ENCODE peak calls at places on chromosome 22, in four cellular contexts. X is NCI-H2029 treated with DMSO at 0.1 percent for 48 hours; R is activated CD4-positive, alpha-beta T cell treated with anti-CD3 and anti-CD28 coated beads for 36 hours; G is CD4-positive, alpha-beta memory T cell. P is an unnamed sample.

GRCh38 chr22:48670317-48670716 is 1157.4 kb downstream of the BRD1 start:
- DNase-seq in X (no peak), R (no peak), G (no peak), P (no peak)

GRCh38 chr22:44412136-44412731 is 85.8 kb downstream of the RTL6 start:
- DNase-seq in X (no peak), R (no peak), G (no peak), P (no peak)

GRCh38 chr22:46738961-46739870 is 1.2 kb upstream of the CERK start:
- DNase-seq in X (no peak), R (peak), G (peak), P (no peak)

GRCh38 chr22:24059121-24059520 is 48.0 kb downstream of the CABIN1 start:
- DNase-seq in X (no peak), R (no peak), G (no peak), P (no peak)

GRCh38 chr22:48889887-48890692 is 937.6 kb downstream of the BRD1 start:
- DNase-seq in X (no peak), R (no peak), G (no peak), P (no peak)

GRCh38 chr22:46829140-46829891 is 66.9 kb downstream of the TBC1D22A start:
- DNase-seq in X (no peak), R (no peak), G (no peak), P (no peak)

GRCh38 chr22:23675502-23676415 is 15.1 kb upstream of the RGL4 start:
- DNase-seq in X (no peak), R (no peak), G (no peak), P (no peak)

GRCh38 chr22:40001800-40002577 is 7.2 kb downstream of the FAM83F start:
- DNase-seq in X (no peak), R (no peak), G (no peak), P (no peak)

GRCh38 chr22:38843716-38844660 is at the start of gene NPTXR:
- DNase-seq in X (no peak), R (peak), G (peak), P (no peak)

GRCh38 chr22:22714600-22715361 is 70.4 kb downstream of the GGTLC2 start:
- DNase-seq in X (no peak), R (no peak), G (no peak), P (no peak)

GRCh38 chr22:46010177-46010867 is 33.4 kb upstream of the WNT7B start:
- DNase-seq in X (no peak), R (no peak), G (no peak), P (no peak)

GRCh38 chr22:37001826-37002225 is 17.4 kb downstream of the TST start:
- DNase-seq in X (no peak), R (no peak), G (no peak), P (no peak)

GRCh38 chr22:35638408-35638807 is 9.8 kb upstream of the APOL6 start:
- DNase-seq in X (no peak), R (no peak), G (no peak), P (no peak)

GRCh38 chr22:36737776-36738175 is 34.2 kb upstream of the CACNG2 start:
- DNase-seq in X (no peak), R (no peak), G (no peak), P (no peak)

GRCh38 chr22:41758231-41758630 is 42.2 kb upstream of the CCDC134 start:
- DNase-seq in X (no peak), R (no peak), G (no peak), P (no peak)

GRCh38 chr22:39135092-39135896 is 17.2 kb downstream of the CBX7 start:
- DNase-seq in X (no peak), R (peak), G (no peak), P (no peak)

GRCh38 chr22:36008131-36008530 is 20.5 kb downstream of the RBFOX2 start:
- DNase-seq in X (no peak), R (no peak), G (no peak), P (no peak)

GRCh38 chr22:37627091-37627490 is 12.4 kb upstream of the SH3BP1 start:
- DNase-seq in X (no peak), R (no peak), G (no peak), P (no peak)

GRCh38 chr22:18157714-18158028 is 7.7 kb downstream of the USP18 start:
- DNase-seq in X (no peak), R (no peak), G (no peak), P (no peak)

GRCh38 chr22:20062766-20063083 is 17.3 kb upstream of the DGCR8 start:
- DNase-seq in X (no peak), R (no peak), G (no peak), P (no peak)

GRCh38 chr22:32964411-32965057 is 93.6 kb downstream of the SYN3 start:
- DNase-seq in X (no peak), R (no peak), G (no peak), P (no peak)

GRCh38 chr22:30582788-30583575 is 8.5 kb upstream of the GAL3ST1 start:
- DNase-seq in X (no peak), R (no peak), G (no peak), P (no peak)

GRCh38 chr22:37777122-37777687 is 30.5 kb upstream of the GCAT start:
- DNase-seq in X (peak), R (no peak), G (no peak), P (peak)

GRCh38 chr22:37165940-37166674 is 16.4 kb upstream of the IL2RB start:
- DNase-seq in X (no peak), R (no peak), G (no peak), P (no peak)

GRCh38 chr22:39738746-39739145 is 154.8 kb downstream of the ENTHD1 start:
- DNase-seq in X (no peak), R (no peak), G (no peak), P (no peak)

GRCh38 chr22:23767673-23768548 is at the start of gene CHCHD10:
- DNase-seq in X (no peak), R (peak), G (peak), P (peak)

GRCh38 chr22:24066872-24067271 is 55.8 kb downstream of the CABIN1 start:
- DNase-seq in X (peak), R (no peak), G (no peak), P (peak)

GRCh38 chr22:42611076-42611475 is 3.6 kb downstream of the POLDIP3 start:
- DNase-seq in X (no peak), R (peak), G (no peak), P (no peak)

GRCh38 chr22:39270280-39270679 is 25.5 kb upstream of the PDGFB start:
- DNase-seq in X (no peak), R (no peak), G (no peak), P (no peak)

GRCh38 chr22:42074153-42074750 is at the start of gene PHETA2:
- DNase-seq in X (no peak), R (peak), G (peak), P (no peak)

GRCh38 chr22:50691521-50691920 is 18.9 kb downstream of the SHANK3 start:
- DNase-seq in X (no peak), R (peak), G (no peak), P (no peak)

GRCh38 chr22:35758394-35758793 is 40.7 kb downstream of the APOL5 start:
- DNase-seq in X (no peak), R (no peak), G (no peak), P (no peak)

P was measured in DMS79.